ENCODE peak calls at places on chromosome 2, in five cellular contexts. C is epithelial cell of esophagus, X is pancreas, W is GM12865, Y is osteoblast. N is an unnamed sample.

GRCh38 chr2:173354601-173355131 is at the start of gene CDCA7:
- DNase-seq in C (peak), W (peak), Y (peak), X (peak), N (peak)

GRCh38 chr2:152632736-152633135 is 84.5 kb downstream of the PRPF40A start:
- DNase-seq in X (no peak), C (no peak), W (no peak), Y (no peak), N (no peak)

GRCh38 chr2:100291152-100291970 is 30.9 kb downstream of the LONRF2 start:
- DNase-seq in C (peak), X (peak), Y (no peak), W (peak), N (no peak)

GRCh38 chr2:18266188-18266587 is 294.3 kb downstream of the RDH14 start:
- DNase-seq in W (no peak), Y (no peak), C (no peak), X (no peak), N (no peak)

GRCh38 chr2:62304429-62305417 is 108.8 kb downstream of the B3GNT2 start:
- DNase-seq in X (peak), Y (peak), C (peak), W (peak), N (no peak)

GRCh38 chr2:218892693-218893348 is 12.2 kb downstream of the WNT10A start:
- DNase-seq in W (peak), Y (peak), C (peak), X (peak), N (peak)

GRCh38 chr2:59182249-59182648 is 941.1 kb upstream of the FANCL start:
- DNase-seq in W (peak), Y (no peak), C (no peak), X (no peak), N (no peak)

GRCh38 chr2:227615906-227616305 is 1.3 kb upstream of the SCYGR3 start:
- DNase-seq in W (no peak), Y (peak), X (no peak), C (no peak), N (no peak)

GRCh38 chr2:66508358-66509071 is 73.6 kb downstream of the MEIS1 start:
- DNase-seq in X (peak), Y (no peak), W (no peak), C (peak), N (no peak)

GRCh38 chr2:186531257-186531775 is 45.3 kb downstream of the ZC3H15 start:
- DNase-seq in C (no peak), Y (no peak), W (no peak), X (no peak), N (no peak)

GRCh38 chr2:96505231-96505889 is at the start of gene NEURL3:
- DNase-seq in C (peak), W (no peak), Y (peak), X (peak), N (no peak)

GRCh38 chr2:20192781-20193180 is 32.1 kb downstream of the SDC1 start:
- DNase-seq in X (no peak), C (no peak), W (no peak), Y (no peak), N (no peak)

GRCh38 chr2:55047677-55048299 is 2.5 kb downstream of the RTN4 start:
- DNase-seq in C (peak), X (no peak), Y (peak), W (peak), N (no peak)

GRCh38 chr2:173884403-173884802 is 80.8 kb downstream of the SP3 start:
- DNase-seq in X (peak), W (peak), C (peak), Y (no peak), N (no peak)

GRCh38 chr2:68280846-68281245 is 28.5 kb upstream of the PPP3R1 start:
- DNase-seq in C (no peak), Y (no peak), W (no peak), X (no peak), N (no peak)

GRCh38 chr2:12484536-12485115 is 232.1 kb upstream of the TRIB2 start:
- DNase-seq in C (no peak), W (no peak), X (no peak), Y (peak), N (no peak)

GRCh38 chr2:219868635-219869034 is 241.2 kb downstream of the SLC4A3 start:
- DNase-seq in C (no peak), Y (no peak), X (no peak), W (no peak), N (no peak)

GRCh38 chr2:204152616-204153015 is 216.1 kb downstream of the ICOS start:
- DNase-seq in W (no peak), C (no peak), Y (no peak), X (no peak), N (no peak)

GRCh38 chr2:189254268-189254883 is 74.8 kb upstream of the COL5A2 start:
- DNase-seq in C (peak), X (no peak), W (no peak), Y (peak), N (peak)

GRCh38 chr2:126776255-126776654 is 120.3 kb downstream of the GYPC start:
- DNase-seq in C (no peak), W (no peak), X (no peak), Y (no peak), N (no peak)

GRCh38 chr2:15155959-15156574 is 405.1 kb downstream of the NBAS start:
- DNase-seq in C (no peak), Y (no peak), X (no peak), W (no peak), N (no peak)

GRCh38 chr2:169095631-169096105 is 26.3 kb downstream of the DHRS9 start:
- DNase-seq in Y (peak), C (peak), W (no peak), X (no peak), N (no peak)

GRCh38 chr2:181312515-181312927 is 144.7 kb upstream of the ITGA4 start:
- DNase-seq in Y (no peak), W (peak), C (no peak), X (no peak), N (no peak)

DNA sequence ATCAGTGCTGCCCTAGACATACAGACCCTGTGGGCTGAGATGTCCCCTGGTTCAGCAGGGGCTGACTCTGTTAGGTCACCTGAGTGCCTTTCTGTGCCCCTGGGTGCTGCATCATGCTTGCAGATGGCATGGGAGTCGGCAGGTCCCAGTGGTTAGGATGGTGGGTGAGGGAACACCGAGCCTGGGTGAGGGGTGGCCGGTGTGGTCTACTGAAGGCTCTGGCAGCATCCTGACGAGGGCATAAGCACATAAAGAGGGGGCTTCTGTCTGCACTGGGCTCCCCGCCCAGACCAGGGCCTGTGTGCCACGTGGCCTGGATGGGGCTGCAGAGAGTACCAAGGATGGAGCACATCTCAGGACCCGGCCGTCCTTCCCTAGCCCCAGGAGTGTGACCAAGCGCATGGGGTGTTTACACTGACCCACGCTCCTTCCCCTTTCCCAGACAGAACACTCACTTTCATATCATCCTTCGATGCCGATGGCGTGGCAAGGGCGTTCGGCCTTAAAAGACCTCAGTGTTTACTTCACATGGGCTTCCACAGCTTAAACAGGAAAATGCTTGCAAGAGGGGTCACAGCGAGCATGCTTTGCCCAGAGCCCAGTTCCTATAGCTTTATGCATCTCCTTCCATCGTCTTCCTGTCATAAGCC is 115.1 kb downstream of the STPG4 start:
- DNase-seq in X (no peak), Y (no peak), W (no peak), C (no peak), N (no peak)
- TF ChIP-seq CTCF in X (no peak), Y (no peak), W (no peak), C (no peak), N (no peak)

GRCh38 chr2:190343500-190344274 is at the start of gene INPP1:
- DNase-seq in Y (peak), W (peak), C (peak), X (peak), N (no peak)

GRCh38 chr2:190342601-190343000 is 788 bp upstream of the INPP1 start:
- DNase-seq in W (no peak), X (no peak), C (no peak), Y (no peak), N (no peak)

GRCh38 chr2:190340369-190340768 is 3.0 kb upstream of the INPP1 start:
- DNase-seq in Y (no peak), X (no peak), C (peak), W (no peak), N (no peak)

GRCh38 chr2:190343170-190343499 is 254 bp upstream of the INPP1 start:
- DNase-seq in W (peak), X (no peak), Y (no peak), C (no peak), N (peak)

DNA sequence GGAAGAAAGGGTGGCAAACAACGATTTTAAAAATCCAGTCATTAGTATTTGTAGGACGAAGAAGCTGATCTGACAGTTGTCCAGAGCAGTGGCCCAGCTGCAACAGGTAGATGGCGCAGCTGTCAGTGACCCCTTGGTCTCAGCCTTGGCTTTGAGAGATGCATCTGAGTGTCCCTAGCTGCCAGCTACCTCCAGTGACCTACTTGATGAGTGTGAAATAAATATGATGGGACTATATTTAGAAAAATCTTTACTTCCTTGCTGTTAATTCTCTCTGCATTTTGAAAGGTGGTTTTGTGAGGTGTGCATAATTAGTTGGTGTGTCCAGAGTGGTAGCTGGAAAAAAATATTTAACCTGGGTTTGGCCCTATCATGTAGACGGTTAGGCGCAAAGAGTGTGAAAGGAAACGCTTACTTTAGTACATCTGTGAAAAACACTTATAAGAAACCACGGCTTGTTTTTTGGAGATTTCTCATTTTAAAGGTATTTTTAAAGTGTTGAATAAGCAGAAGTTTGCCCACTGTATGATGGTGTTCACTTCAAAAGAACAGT is 962 bp downstream of the INPP1 start:
- DNase-seq in X (peak), W (peak), C (peak), Y (no peak), N (no peak)
- H3K4me3 ChIP-seq in X (peak), W (peak), C (peak), Y (peak), N (peak)

DNA sequence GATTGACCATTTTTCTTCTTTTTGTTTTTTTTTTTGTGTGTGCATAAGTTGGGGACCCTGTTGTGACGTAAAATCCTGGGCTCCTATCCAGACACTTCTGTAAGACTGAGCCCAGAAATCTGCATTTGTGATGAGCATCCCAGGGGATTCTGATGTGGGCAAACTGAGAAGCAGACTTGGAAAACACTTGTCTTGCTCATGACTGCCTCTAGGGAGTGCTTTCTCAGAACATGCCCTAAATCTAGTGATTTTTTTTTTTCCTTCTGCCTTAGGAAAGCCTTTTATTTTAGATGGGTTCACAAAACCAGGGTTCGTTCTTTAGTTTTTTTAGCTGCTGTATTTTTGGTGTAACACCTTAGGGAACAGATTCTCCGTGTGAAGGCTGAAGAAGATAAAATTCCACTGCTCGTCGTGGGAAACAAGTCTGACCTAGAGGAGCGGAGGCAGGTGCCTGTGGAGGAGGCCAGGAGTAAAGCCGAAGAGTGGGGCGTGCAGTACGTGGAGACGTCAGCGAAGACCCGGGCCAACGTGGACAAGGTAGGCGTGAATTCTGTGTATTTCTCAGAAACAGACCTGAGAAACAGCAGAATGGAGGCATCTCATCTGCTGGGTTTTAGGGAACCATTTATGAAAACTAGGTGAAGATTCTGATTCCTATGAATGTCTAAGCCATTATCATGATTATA is 36.7 kb downstream of the RALB start:
- DNase-seq in W (no peak), C (no peak), X (no peak), Y (peak), N (no peak)
- TF ChIP-seq CTCF in W (no peak), C (peak), X (no peak), Y (peak), N (no peak)

GRCh38 chr2:133657591-133657990 is 89.3 kb upstream of the NCKAP5 start:
- DNase-seq in Y (peak), W (no peak), X (no peak), C (peak), N (no peak)
- H3K4me3 ChIP-seq in Y (no peak), W (no peak), X (no peak), C (no peak), N (no peak)

GRCh38 chr2:48471048-48471474 is 58.9 kb upstream of the STON1 start:
- DNase-seq in W (no peak), Y (peak), C (peak), X (no peak), N (no peak)
- TF ChIP-seq CTCF in W (no peak), Y (peak), C (peak), X (peak), N (no peak)

GRCh38 chr2:112542974-112543760 is 902 bp downstream of the POLR1B start:
- DNase-seq in Y (no peak), X (no peak), C (peak), W (peak), N (no peak)
- H3K4me3 ChIP-seq in Y (peak), X (peak), C (peak), W (peak), N (peak)

DNA sequence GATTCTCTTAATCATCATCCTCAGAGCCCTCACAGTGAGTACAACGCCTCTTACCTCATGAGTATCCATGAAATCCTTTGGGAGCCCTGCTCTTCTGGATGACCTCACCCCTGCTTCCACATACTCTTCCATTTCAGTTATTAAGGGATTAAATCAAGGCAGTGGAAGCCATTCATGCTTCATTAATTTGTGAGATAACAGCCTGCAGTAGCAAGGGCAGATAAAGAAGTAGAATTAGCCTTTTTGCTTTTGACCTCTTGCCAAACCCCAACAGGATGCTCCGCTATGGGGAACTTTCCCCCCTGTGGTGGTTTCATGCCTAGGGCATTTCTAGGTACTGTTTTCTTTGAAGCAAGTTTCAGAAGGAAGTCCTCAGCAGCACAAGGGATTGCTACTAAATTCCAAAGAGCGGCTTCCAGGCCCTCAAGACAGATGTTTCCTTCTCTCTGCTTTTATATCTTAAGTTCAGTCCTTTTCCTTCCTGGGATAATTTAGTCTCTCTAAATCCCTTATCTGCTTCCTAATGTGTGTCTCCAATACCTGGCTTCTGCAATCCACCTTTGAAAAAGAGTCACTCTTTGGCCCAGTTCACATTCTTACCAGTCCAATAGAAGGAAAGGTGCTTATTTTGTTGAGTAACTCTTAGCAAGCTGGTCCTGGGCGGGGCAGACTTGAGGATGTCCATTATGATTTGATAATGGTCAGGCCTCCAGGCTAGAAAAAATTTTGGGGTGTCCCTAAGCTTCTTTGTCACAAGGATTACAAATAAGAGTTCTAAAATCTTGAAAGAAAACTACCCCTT is 76.9 kb downstream of the MYO1B start:
- DNase-seq in X (no peak), W (peak), Y (no peak), C (peak), N (no peak)
- TF ChIP-seq CTCF in X (no peak), W (no peak), Y (no peak), C (no peak), N (no peak)

GRCh38 chr2:102082591-102083586 is 59.7 kb upstream of the IL1R1 start:
- DNase-seq in X (no peak), C (peak), W (peak), Y (peak), N (no peak)
- H3K4me3 ChIP-seq in X (no peak), C (no peak), W (no peak), Y (peak), N (no peak)

DNA sequence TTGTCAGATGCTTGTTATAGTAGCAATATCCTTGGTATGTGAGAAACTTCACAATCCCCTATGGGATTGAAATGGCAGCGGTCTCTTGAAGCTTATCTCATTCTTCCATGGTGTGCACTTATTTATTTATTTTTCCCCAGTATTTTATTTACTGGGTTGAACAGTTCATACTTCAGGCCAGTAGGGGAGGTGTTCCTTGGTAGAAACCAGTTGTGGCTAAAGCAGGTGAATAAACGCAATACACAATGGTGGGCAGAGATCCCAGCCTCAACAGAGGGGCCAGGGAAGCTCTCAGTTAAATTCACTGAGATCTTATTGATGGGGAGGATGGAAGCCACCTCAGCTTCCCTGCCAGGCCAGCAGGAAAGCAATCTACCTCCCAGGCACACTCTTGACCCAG is 93.7 kb upstream of the SRD5A2 start:
- DNase-seq in C (no peak), Y (no peak), X (no peak), W (no peak), N (no peak)
- TF ChIP-seq CTCF in C (peak), Y (no peak), X (no peak), W (no peak), N (no peak)

N was measured in lower leg skin.